ENCODE peak calls at places on chromosomes 4 and X, in eight cellular contexts. One of them, this sample, is unnamed.

GRCh38 chrX:125782184-125782583 is 383.9 kb downstream of the DCAF12L2 start:
- DNase-seq in upper lobe of right lung: no peak
- DNase-seq in brain microvascular endothelial cell: no peak
- DNase-seq in H9: no peak
- DNase-seq in thoracic aorta: no peak
- DNase-seq in Panc1: no peak
- DNase-seq in WERI-Rb-1: no peak
- DNase-seq in astrocyte: no peak
- DNase-seq in this sample: no peak

GRCh38 chr4:116272336-116272735 is 813.0 kb downstream of the TRAM1L1 start:
- DNase-seq in thoracic aorta: no peak
- DNase-seq in WERI-Rb-1: no peak
- DNase-seq in upper lobe of right lung: no peak
- DNase-seq in H9: no peak
- DNase-seq in brain microvascular endothelial cell: no peak
- DNase-seq in astrocyte: no peak
- DNase-seq in Panc1: no peak
- DNase-seq in this sample: no peak

GRCh38 chr4:86338989-86339388 is 20.9 kb downstream of the MAPK10 start:
- DNase-seq in thoracic aorta: no peak
- DNase-seq in WERI-Rb-1: no peak
- DNase-seq in Panc1: peak; percentile 15
- DNase-seq in brain microvascular endothelial cell: peak; percentile 95
- DNase-seq in astrocyte: peak; percentile 93
- DNase-seq in upper lobe of right lung: no peak
- DNase-seq in H9: no peak
- DNase-seq in this sample: no peak

GRCh38 chrX:39818071-39818470 is 279.7 kb downstream of the BCOR start:
- DNase-seq in upper lobe of right lung: no peak
- DNase-seq in thoracic aorta: no peak
- DNase-seq in Panc1: no peak
- DNase-seq in astrocyte: no peak
- DNase-seq in WERI-Rb-1: no peak
- DNase-seq in H9: no peak
- DNase-seq in brain microvascular endothelial cell: no peak
- DNase-seq in this sample: no peak

GRCh38 chr4:8682296-8682695 is 89.7 kb downstream of the CPZ start:
- DNase-seq in Panc1: no peak
- DNase-seq in upper lobe of right lung: peak; percentile 35
- DNase-seq in astrocyte: no peak
- DNase-seq in thoracic aorta: no peak
- DNase-seq in WERI-Rb-1: no peak
- DNase-seq in H9: no peak
- DNase-seq in brain microvascular endothelial cell: no peak
- DNase-seq in this sample: no peak

GRCh38 chr4:144716778-144717177 is 70.8 kb downstream of the HHIP start:
- DNase-seq in Panc1: no peak
- DNase-seq in astrocyte: peak; percentile 40
- DNase-seq in brain microvascular endothelial cell: no peak
- DNase-seq in thoracic aorta: no peak
- DNase-seq in H9: no peak
- DNase-seq in upper lobe of right lung: no peak
- DNase-seq in WERI-Rb-1: no peak
- DNase-seq in this sample: no peak

GRCh38 chr4:20378181-20378580 is 126.5 kb downstream of the SLIT2 start:
- DNase-seq in thoracic aorta: no peak
- DNase-seq in Panc1: no peak
- DNase-seq in H9: no peak
- DNase-seq in brain microvascular endothelial cell: no peak
- DNase-seq in astrocyte: no peak
- DNase-seq in WERI-Rb-1: no peak
- DNase-seq in upper lobe of right lung: no peak
- DNase-seq in this sample: no peak

GRCh38 chr4:20490734-20491133 is 209.5 kb upstream of the PACRGL start:
- DNase-seq in Panc1: no peak
- DNase-seq in brain microvascular endothelial cell: no peak
- DNase-seq in astrocyte: no peak
- DNase-seq in H9: no peak
- DNase-seq in WERI-Rb-1: no peak
- DNase-seq in upper lobe of right lung: no peak
- DNase-seq in thoracic aorta: no peak
- DNase-seq in this sample: no peak

GRCh38 chr4:169051331-169051730 is 41.3 kb upstream of the CBR4 start:
- DNase-seq in H9: no peak
- DNase-seq in brain microvascular endothelial cell: no peak
- DNase-seq in upper lobe of right lung: no peak
- DNase-seq in astrocyte: no peak
- DNase-seq in WERI-Rb-1: no peak
- DNase-seq in Panc1: no peak
- DNase-seq in thoracic aorta: no peak
- DNase-seq in this sample: no peak

GRCh38 chr4:166143227-166143626 is 270.2 kb downstream of the TLL1 start:
- DNase-seq in thoracic aorta: no peak
- DNase-seq in H9: no peak
- DNase-seq in WERI-Rb-1: no peak
- DNase-seq in brain microvascular endothelial cell: peak; percentile 7
- DNase-seq in upper lobe of right lung: no peak
- DNase-seq in astrocyte: peak; percentile 60
- DNase-seq in Panc1: no peak
- DNase-seq in this sample: no peak

GRCh38 chr4:16626945-16627344 is 271.5 kb downstream of the LDB2 start:
- DNase-seq in thoracic aorta: no peak
- DNase-seq in Panc1: no peak
- DNase-seq in brain microvascular endothelial cell: peak; percentile 96
- DNase-seq in WERI-Rb-1: no peak
- DNase-seq in H9: no peak
- DNase-seq in upper lobe of right lung: no peak
- DNase-seq in astrocyte: peak; percentile 97
- DNase-seq in this sample: no peak

GRCh38 chr4:183626168-183626567 is 32.8 kb downstream of the RWDD4 start:
- DNase-seq in upper lobe of right lung: no peak
- DNase-seq in Panc1: no peak
- DNase-seq in H9: no peak
- DNase-seq in brain microvascular endothelial cell: no peak
- DNase-seq in astrocyte: no peak
- DNase-seq in thoracic aorta: no peak
- DNase-seq in WERI-Rb-1: no peak
- DNase-seq in this sample: no peak

GRCh38 chrX:30615229-30615628 is 37.7 kb upstream of the TASL start:
- DNase-seq in thoracic aorta: no peak
- DNase-seq in upper lobe of right lung: no peak
- DNase-seq in WERI-Rb-1: no peak
- DNase-seq in H9: no peak
- DNase-seq in Panc1: no peak
- DNase-seq in astrocyte: peak; percentile 11
- DNase-seq in brain microvascular endothelial cell: peak; percentile 33
- DNase-seq in this sample: no peak

GRCh38 chr4:173505924-173506779 is 23.9 kb downstream of the HAND2 start:
- DNase-seq in upper lobe of right lung: no peak
- DNase-seq in astrocyte: no peak
- DNase-seq in Panc1: no peak
- DNase-seq in brain microvascular endothelial cell: peak; percentile 33
- DNase-seq in WERI-Rb-1: peak; percentile 87
- DNase-seq in H9: peak; percentile 77
- DNase-seq in thoracic aorta: no peak
- DNase-seq in this sample: no peak

GRCh38 chr4:11158971-11159370 is 269.7 kb downstream of the HS3ST1 start:
- DNase-seq in Panc1: no peak
- DNase-seq in astrocyte: no peak
- DNase-seq in H9: no peak
- DNase-seq in WERI-Rb-1: no peak
- DNase-seq in upper lobe of right lung: no peak
- DNase-seq in brain microvascular endothelial cell: no peak
- DNase-seq in thoracic aorta: no peak
- DNase-seq in this sample: no peak

GRCh38 chr4:189656551-189657165 is 284.0 kb upstream of the FRG1 start:
- DNase-seq in WERI-Rb-1: no peak
- DNase-seq in upper lobe of right lung: no peak
- DNase-seq in brain microvascular endothelial cell: no peak
- DNase-seq in H9: no peak
- DNase-seq in astrocyte: no peak
- DNase-seq in Panc1: no peak
- DNase-seq in thoracic aorta: no peak
- DNase-seq in this sample: no peak

GRCh38 chr4:118012142-118012541 is 22.1 kb upstream of the NDST3 start:
- DNase-seq in upper lobe of right lung: no peak
- DNase-seq in H9: no peak
- DNase-seq in astrocyte: no peak
- DNase-seq in Panc1: no peak
- DNase-seq in thoracic aorta: no peak
- DNase-seq in brain microvascular endothelial cell: no peak
- DNase-seq in WERI-Rb-1: no peak
- DNase-seq in this sample: no peak

GRCh38 chr4:89077806-89078205 is 20.8 kb upstream of the FAM13A start:
- DNase-seq in brain microvascular endothelial cell: no peak
- DNase-seq in upper lobe of right lung: no peak
- DNase-seq in WERI-Rb-1: no peak
- DNase-seq in Panc1: no peak
- DNase-seq in thoracic aorta: no peak
- DNase-seq in astrocyte: peak; percentile 31
- DNase-seq in H9: no peak
- DNase-seq in this sample: no peak

GRCh38 chr4:65624651-65625050 is 45.6 kb downstream of the EPHA5 start:
- DNase-seq in Panc1: no peak
- DNase-seq in thoracic aorta: no peak
- DNase-seq in H9: no peak
- DNase-seq in astrocyte: peak; percentile 54
- DNase-seq in upper lobe of right lung: no peak
- DNase-seq in brain microvascular endothelial cell: no peak
- DNase-seq in WERI-Rb-1: no peak
- DNase-seq in this sample: no peak

GRCh38 chr4:139809207-139810157 is 143.9 kb downstream of the MGST2 start:
- DNase-seq in WERI-Rb-1: no peak
- DNase-seq in upper lobe of right lung: no peak
- DNase-seq in thoracic aorta: no peak
- DNase-seq in brain microvascular endothelial cell: no peak
- DNase-seq in astrocyte: no peak
- DNase-seq in H9: no peak
- DNase-seq in Panc1: no peak
- DNase-seq in this sample: no peak
- H3K27ac ChIP-seq in WERI-Rb-1: no peak overlapping the region
- H3K27ac ChIP-seq in upper lobe of right lung: peak overlapping the region; percentile 52
- H3K27ac ChIP-seq in thoracic aorta: no peak overlapping the region
- H3K27ac ChIP-seq in brain microvascular endothelial cell: no peak overlapping the region
- H3K27ac ChIP-seq in astrocyte: no peak overlapping the region
- H3K27ac ChIP-seq in H9: no peak overlapping the region
- H3K27ac ChIP-seq in Panc1: no peak overlapping the region
- H3K27ac ChIP-seq in this sample: no peak overlapping the region

GRCh38 chr4:55347610-55348228 is 1.7 kb downstream of the SRD5A3 start:
- DNase-seq in thoracic aorta: no peak
- DNase-seq in WERI-Rb-1: no peak
- DNase-seq in Panc1: no peak
- DNase-seq in upper lobe of right lung: no peak
- DNase-seq in brain microvascular endothelial cell: no peak
- DNase-seq in H9: no peak
- DNase-seq in astrocyte: no peak
- DNase-seq in this sample: no peak
- TF ChIP-seq CTCF in thoracic aorta: no peak
- TF ChIP-seq CTCF in WERI-Rb-1: no peak
- TF ChIP-seq CTCF in Panc1: no peak
- TF ChIP-seq CTCF in upper lobe of right lung: no peak
- TF ChIP-seq CTCF in brain microvascular endothelial cell: no peak
- TF ChIP-seq CTCF in H9: no peak
- TF ChIP-seq CTCF in astrocyte: no peak
- TF ChIP-seq CTCF in this sample: no peak

GRCh38 chr4:3074078-3074845 is at the start of the genes HTT and HTT-AS:
- DNase-seq in upper lobe of right lung: peak; percentile 99
- DNase-seq in brain microvascular endothelial cell: peak; percentile 86
- DNase-seq in WERI-Rb-1: peak; percentile 98
- DNase-seq in thoracic aorta: peak; percentile 84
- DNase-seq in Panc1: peak; percentile 60
- DNase-seq in astrocyte: peak; percentile 81
- DNase-seq in H9: peak; percentile 94
- DNase-seq in this sample: peak; percentile 99

GRCh38 chr4:3073158-3074077 is 920 bp downstream of the HTT-AS start:
- DNase-seq in Panc1: no peak
- DNase-seq in astrocyte: no peak
- DNase-seq in thoracic aorta: no peak
- DNase-seq in WERI-Rb-1: peak; percentile 33
- DNase-seq in upper lobe of right lung: no peak
- DNase-seq in H9: peak; percentile 45
- DNase-seq in brain microvascular endothelial cell: no peak
- DNase-seq in this sample: peak; percentile 54

GRCh38 chr4:3070709-3071500 is 3.4 kb downstream of the HTT-AS start:
- DNase-seq in WERI-Rb-1: no peak
- DNase-seq in Panc1: no peak
- DNase-seq in H9: no peak
- DNase-seq in brain microvascular endothelial cell: peak; percentile 14
- DNase-seq in astrocyte: peak; percentile 19
- DNase-seq in upper lobe of right lung: no peak
- DNase-seq in thoracic aorta: no peak
- DNase-seq in this sample: no peak

GRCh38 chr4:3069661-3070199 is 4.6 kb downstream of the HTT-AS start:
- DNase-seq in Panc1: no peak
- DNase-seq in thoracic aorta: no peak
- DNase-seq in upper lobe of right lung: no peak
- DNase-seq in H9: no peak
- DNase-seq in WERI-Rb-1: no peak
- DNase-seq in astrocyte: no peak
- DNase-seq in brain microvascular endothelial cell: no peak
- DNase-seq in this sample: no peak

DNA sequence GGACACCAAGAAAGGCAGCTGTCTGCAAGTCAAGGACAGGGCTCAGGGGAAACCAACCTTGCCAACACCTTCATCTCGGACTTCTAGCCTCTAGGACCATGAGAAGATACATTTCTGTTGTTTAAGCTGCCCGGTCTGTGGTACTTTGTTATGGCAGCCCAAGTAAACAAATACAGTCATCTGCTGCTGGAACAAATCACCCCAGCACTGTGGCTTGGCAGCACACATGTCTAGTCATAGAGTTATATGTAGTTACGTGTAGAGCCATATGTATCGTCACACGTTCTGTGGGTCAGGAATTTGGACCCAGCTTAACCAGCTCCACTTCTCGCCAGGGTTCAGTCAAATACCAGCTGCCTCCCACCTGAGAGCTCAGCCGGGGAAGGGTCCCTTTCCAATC is 2.5 kb downstream of the HTT-AS start:
- DNase-seq in upper lobe of right lung: no peak
- DNase-seq in Panc1: no peak
- DNase-seq in brain microvascular endothelial cell: no peak
- DNase-seq in astrocyte: no peak
- DNase-seq in thoracic aorta: no peak
- DNase-seq in WERI-Rb-1: peak; percentile 81
- DNase-seq in H9: no peak
- DNase-seq in this sample: no peak
- H3K27ac ChIP-seq in upper lobe of right lung: no peak overlapping the region
- H3K27ac ChIP-seq in Panc1: no peak overlapping the region
- H3K27ac ChIP-seq in brain microvascular endothelial cell: no peak overlapping the region
- H3K27ac ChIP-seq in astrocyte: no peak overlapping the region
- H3K27ac ChIP-seq in thoracic aorta: no peak overlapping the region
- H3K27ac ChIP-seq in WERI-Rb-1: peak overlapping the region; percentile 58
- H3K27ac ChIP-seq in H9: no peak overlapping the region
- H3K27ac ChIP-seq in this sample: no peak overlapping the region

DNA sequence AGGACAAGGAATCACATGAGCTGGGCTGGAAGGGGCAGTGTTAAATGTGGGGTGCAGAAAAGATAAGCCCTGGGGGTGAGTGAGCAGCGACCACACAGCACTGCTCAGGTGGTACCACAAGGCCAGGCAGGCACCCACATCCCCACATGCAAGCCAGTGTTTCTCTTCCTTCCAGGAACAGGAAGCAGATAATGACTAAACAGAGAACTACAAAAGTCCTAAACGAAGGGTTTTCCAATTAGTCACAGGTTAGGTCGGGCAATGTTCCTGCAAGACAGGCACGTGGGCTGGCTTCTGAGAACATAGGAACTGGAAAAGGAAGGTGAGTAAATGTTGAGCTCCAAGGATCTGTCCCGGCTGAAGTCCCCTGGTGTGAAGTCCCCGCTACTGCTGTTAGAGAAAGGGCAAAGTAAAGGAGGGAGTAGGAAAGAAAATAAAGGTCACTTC is 19.5 kb downstream of the RELL1 start:
- DNase-seq in astrocyte: peak; percentile 91
- DNase-seq in Panc1: peak; percentile 92
- DNase-seq in H9: no peak
- DNase-seq in upper lobe of right lung: no peak
- DNase-seq in thoracic aorta: peak; percentile 15
- DNase-seq in WERI-Rb-1: no peak
- DNase-seq in brain microvascular endothelial cell: peak; percentile 86
- DNase-seq in this sample: peak; percentile 60
- TF ChIP-seq CTCF in astrocyte: peak; percentile 13
- TF ChIP-seq CTCF in Panc1: peak; percentile 15
- TF ChIP-seq CTCF in H9: no peak
- TF ChIP-seq CTCF in upper lobe of right lung: peak; percentile 9
- TF ChIP-seq CTCF in thoracic aorta: no peak
- TF ChIP-seq CTCF in WERI-Rb-1: no peak
- TF ChIP-seq CTCF in brain microvascular endothelial cell: peak; percentile 56
- TF ChIP-seq CTCF in this sample: no peak

This sample was measured in right lobe of liver.